ENCODE peak calls at places on chromosome 3, in eight cellular contexts. One of them, this sample, is unnamed. For H3K36me3, the result is how much of the 10 kb centered on the place peaks cover.

GRCh38 chr3:4977001-4977888 is 2.0 kb upstream of the BHLHE40 start:
- DNase-seq in HepG2: peak
- DNase-seq in CD8-positive, alpha-beta memory T cell: peak
- DNase-seq in kidney: peak
- DNase-seq in SJSA1: peak
- DNase-seq in PC-3: peak
- DNase-seq in A673: no peak
- DNase-seq in endodermal cell: peak
- DNase-seq in this sample: peak

GRCh38 chr3:196524527-196524926 is 9.4 kb upstream of the SMCO1 start:
- DNase-seq in A673: peak
- DNase-seq in endodermal cell: no peak
- DNase-seq in HepG2: no peak
- DNase-seq in kidney: no peak
- DNase-seq in SJSA1: no peak
- DNase-seq in PC-3: peak
- DNase-seq in CD8-positive, alpha-beta memory T cell: no peak
- DNase-seq in this sample: peak

GRCh38 chr3:43298761-43299160 is 12.4 kb downstream of the SNRK start:
- DNase-seq in kidney: no peak
- DNase-seq in endodermal cell: no peak
- DNase-seq in CD8-positive, alpha-beta memory T cell: no peak
- DNase-seq in PC-3: no peak
- DNase-seq in SJSA1: no peak
- DNase-seq in A673: no peak
- DNase-seq in HepG2: no peak
- DNase-seq in this sample: no peak

GRCh38 chr3:11452988-11453847 is 181.0 kb downstream of the ATG7 start:
- DNase-seq in CD8-positive, alpha-beta memory T cell: no peak
- DNase-seq in A673: peak
- DNase-seq in endodermal cell: no peak
- DNase-seq in SJSA1: peak
- DNase-seq in PC-3: peak
- DNase-seq in HepG2: peak
- DNase-seq in kidney: no peak
- DNase-seq in this sample: peak

GRCh38 chr3:72127843-72128242 is 342.9 kb upstream of the PROK2 start:
- DNase-seq in SJSA1: no peak
- DNase-seq in CD8-positive, alpha-beta memory T cell: no peak
- DNase-seq in A673: no peak
- DNase-seq in PC-3: peak
- DNase-seq in endodermal cell: no peak
- DNase-seq in kidney: no peak
- DNase-seq in HepG2: no peak
- DNase-seq in this sample: peak

GRCh38 chr3:170585937-170586310 is at the start of gene SLC7A14:
- DNase-seq in kidney: no peak
- DNase-seq in SJSA1: no peak
- DNase-seq in HepG2: no peak
- DNase-seq in CD8-positive, alpha-beta memory T cell: no peak
- DNase-seq in PC-3: no peak
- DNase-seq in endodermal cell: peak
- DNase-seq in A673: no peak
- DNase-seq in this sample: no peak

GRCh38 chr3:51355891-51356578 is 29.1 kb upstream of the MANF start:
- DNase-seq in PC-3: peak
- DNase-seq in CD8-positive, alpha-beta memory T cell: no peak
- DNase-seq in SJSA1: no peak
- DNase-seq in A673: no peak
- DNase-seq in kidney: no peak
- DNase-seq in endodermal cell: no peak
- DNase-seq in HepG2: no peak
- DNase-seq in this sample: peak

GRCh38 chr3:23096041-23096440 is 107.1 kb upstream of the UBE2E2 start:
- DNase-seq in endodermal cell: peak
- DNase-seq in HepG2: no peak
- DNase-seq in SJSA1: no peak
- DNase-seq in CD8-positive, alpha-beta memory T cell: no peak
- DNase-seq in A673: no peak
- DNase-seq in PC-3: peak
- DNase-seq in kidney: no peak
- DNase-seq in this sample: no peak

GRCh38 chr3:57972421-57973111 is 35.7 kb upstream of the FLNB start:
- DNase-seq in endodermal cell: peak
- DNase-seq in HepG2: no peak
- DNase-seq in kidney: no peak
- DNase-seq in SJSA1: no peak
- DNase-seq in CD8-positive, alpha-beta memory T cell: no peak
- DNase-seq in A673: no peak
- DNase-seq in PC-3: peak
- DNase-seq in this sample: peak

GRCh38 chr3:17014734-17015133 is 130.0 kb downstream of the PLCL2 start:
- DNase-seq in HepG2: no peak
- DNase-seq in SJSA1: no peak
- DNase-seq in A673: no peak
- DNase-seq in endodermal cell: no peak
- DNase-seq in PC-3: no peak
- DNase-seq in kidney: no peak
- DNase-seq in CD8-positive, alpha-beta memory T cell: no peak
- DNase-seq in this sample: no peak

GRCh38 chr3:124981472-124981871 is 46.9 kb upstream of the MUC13 start:
- DNase-seq in HepG2: no peak
- DNase-seq in endodermal cell: no peak
- DNase-seq in CD8-positive, alpha-beta memory T cell: no peak
- DNase-seq in PC-3: no peak
- DNase-seq in kidney: no peak
- DNase-seq in A673: no peak
- DNase-seq in SJSA1: peak
- DNase-seq in this sample: no peak

GRCh38 chr3:12193485-12194165 is 34.9 kb upstream of the TIMP4 start:
- DNase-seq in A673: peak
- DNase-seq in HepG2: peak
- DNase-seq in endodermal cell: no peak
- DNase-seq in CD8-positive, alpha-beta memory T cell: no peak
- DNase-seq in SJSA1: peak
- DNase-seq in PC-3: peak
- DNase-seq in kidney: no peak
- DNase-seq in this sample: peak

GRCh38 chr3:10242182-10243065 is 5.8 kb upstream of the TATDN2 start:
- DNase-seq in A673: no peak
- DNase-seq in PC-3: no peak
- DNase-seq in CD8-positive, alpha-beta memory T cell: peak
- DNase-seq in SJSA1: no peak
- DNase-seq in endodermal cell: no peak
- DNase-seq in HepG2: no peak
- DNase-seq in kidney: no peak
- DNase-seq in this sample: no peak

GRCh38 chr3:159200176-159200575 is 398.3 kb downstream of the MFSD1 start:
- DNase-seq in endodermal cell: no peak
- DNase-seq in CD8-positive, alpha-beta memory T cell: no peak
- DNase-seq in kidney: no peak
- DNase-seq in SJSA1: no peak
- DNase-seq in PC-3: peak
- DNase-seq in A673: no peak
- DNase-seq in HepG2: no peak
- DNase-seq in this sample: peak

GRCh38 chr3:183394150-183394549 is 34.3 kb downstream of the MCF2L2 start:
- DNase-seq in SJSA1: no peak
- DNase-seq in PC-3: no peak
- DNase-seq in endodermal cell: no peak
- DNase-seq in HepG2: no peak
- DNase-seq in A673: no peak
- DNase-seq in CD8-positive, alpha-beta memory T cell: no peak
- DNase-seq in kidney: no peak
- DNase-seq in this sample: peak
- H3K36me3 ChIP-seq in SJSA1: under half
- H3K36me3 ChIP-seq in PC-3: under half
- H3K36me3 ChIP-seq in endodermal cell: half or more
- H3K36me3 ChIP-seq in HepG2: under half
- H3K36me3 ChIP-seq in A673: under half
- H3K36me3 ChIP-seq in CD8-positive, alpha-beta memory T cell: under half
- H3K36me3 ChIP-seq in kidney: under half
- H3K36me3 ChIP-seq in this sample: under half

GRCh38 chr3:38370149-38370548 is 23.6 kb downstream of the XYLB start:
- DNase-seq in HepG2: no peak
- DNase-seq in SJSA1: no peak
- DNase-seq in CD8-positive, alpha-beta memory T cell: no peak
- DNase-seq in kidney: no peak
- DNase-seq in endodermal cell: no peak
- DNase-seq in PC-3: no peak
- DNase-seq in A673: no peak
- DNase-seq in this sample: no peak

GRCh38 chr3:38374221-38374620 is 27.6 kb downstream of the XYLB start:
- DNase-seq in kidney: no peak
- DNase-seq in endodermal cell: no peak
- DNase-seq in SJSA1: no peak
- DNase-seq in HepG2: no peak
- DNase-seq in CD8-positive, alpha-beta memory T cell: no peak
- DNase-seq in PC-3: no peak
- DNase-seq in A673: no peak
- DNase-seq in this sample: no peak

GRCh38 chr3:38371541-38372213 is 25.1 kb downstream of the XYLB start:
- DNase-seq in SJSA1: no peak
- DNase-seq in PC-3: no peak
- DNase-seq in HepG2: no peak
- DNase-seq in kidney: no peak
- DNase-seq in A673: no peak
- DNase-seq in CD8-positive, alpha-beta memory T cell: no peak
- DNase-seq in endodermal cell: no peak
- DNase-seq in this sample: peak

GRCh38 chr3:38370861-38371260 is 24.3 kb downstream of the XYLB start:
- DNase-seq in PC-3: no peak
- DNase-seq in kidney: no peak
- DNase-seq in SJSA1: no peak
- DNase-seq in CD8-positive, alpha-beta memory T cell: no peak
- DNase-seq in endodermal cell: no peak
- DNase-seq in HepG2: no peak
- DNase-seq in A673: no peak
- DNase-seq in this sample: no peak

DNA sequence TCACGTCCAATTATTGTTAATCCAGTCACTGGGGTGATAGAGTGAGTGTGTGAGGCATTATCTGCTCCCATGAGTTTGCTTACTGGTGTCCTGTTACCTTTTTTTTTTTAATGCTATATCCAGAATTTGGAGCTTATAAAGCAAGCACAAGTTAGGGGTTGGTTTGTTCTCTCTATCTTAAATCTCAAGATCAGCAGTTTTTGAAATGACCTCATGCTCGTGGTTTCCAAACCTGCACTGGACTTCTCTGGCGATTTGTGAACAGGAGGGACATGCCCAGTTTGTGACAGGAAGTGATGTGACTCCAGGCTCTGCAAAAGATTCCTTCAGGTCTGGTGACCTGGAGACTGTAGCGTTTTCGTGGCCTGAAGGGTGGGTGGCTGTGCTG is 25.6 kb downstream of the XYLB start:
- DNase-seq in PC-3: no peak
- DNase-seq in kidney: no peak
- DNase-seq in endodermal cell: no peak
- DNase-seq in HepG2: no peak
- DNase-seq in CD8-positive, alpha-beta memory T cell: no peak
- DNase-seq in SJSA1: no peak
- DNase-seq in A673: no peak
- DNase-seq in this sample: no peak
- H3K36me3 ChIP-seq in PC-3: under half
- H3K36me3 ChIP-seq in kidney: half or more
- H3K36me3 ChIP-seq in endodermal cell: under half
- H3K36me3 ChIP-seq in HepG2: half or more
- H3K36me3 ChIP-seq in CD8-positive, alpha-beta memory T cell: under half
- H3K36me3 ChIP-seq in SJSA1: under half
- H3K36me3 ChIP-seq in A673: under half
- H3K36me3 ChIP-seq in this sample: under half

GRCh38 chr3:121722346-121722745 is 27.2 kb downstream of the GOLGB1 start:
- DNase-seq in kidney: no peak
- DNase-seq in endodermal cell: no peak
- DNase-seq in PC-3: no peak
- DNase-seq in CD8-positive, alpha-beta memory T cell: no peak
- DNase-seq in A673: no peak
- DNase-seq in HepG2: no peak
- DNase-seq in SJSA1: no peak
- DNase-seq in this sample: no peak

GRCh38 chr3:121720163-121720562 is 29.4 kb downstream of the GOLGB1 start:
- DNase-seq in endodermal cell: no peak
- DNase-seq in CD8-positive, alpha-beta memory T cell: no peak
- DNase-seq in A673: no peak
- DNase-seq in PC-3: no peak
- DNase-seq in kidney: no peak
- DNase-seq in SJSA1: no peak
- DNase-seq in HepG2: no peak
- DNase-seq in this sample: no peak

GRCh38 chr3:121719423-121719822 is 30.1 kb downstream of the GOLGB1 start:
- DNase-seq in A673: no peak
- DNase-seq in PC-3: no peak
- DNase-seq in HepG2: no peak
- DNase-seq in SJSA1: no peak
- DNase-seq in endodermal cell: no peak
- DNase-seq in CD8-positive, alpha-beta memory T cell: no peak
- DNase-seq in kidney: no peak
- DNase-seq in this sample: no peak

GRCh38 chr3:121723485-121723884 is 26.1 kb downstream of the GOLGB1 start:
- DNase-seq in endodermal cell: no peak
- DNase-seq in HepG2: no peak
- DNase-seq in PC-3: no peak
- DNase-seq in CD8-positive, alpha-beta memory T cell: no peak
- DNase-seq in SJSA1: no peak
- DNase-seq in kidney: no peak
- DNase-seq in A673: no peak
- DNase-seq in this sample: no peak

GRCh38 chr3:121724130-121724529 is 25.4 kb downstream of the GOLGB1 start:
- DNase-seq in HepG2: no peak
- DNase-seq in endodermal cell: no peak
- DNase-seq in A673: no peak
- DNase-seq in CD8-positive, alpha-beta memory T cell: no peak
- DNase-seq in kidney: no peak
- DNase-seq in SJSA1: no peak
- DNase-seq in PC-3: no peak
- DNase-seq in this sample: no peak
- H3K36me3 ChIP-seq in HepG2: half or more
- H3K36me3 ChIP-seq in endodermal cell: half or more
- H3K36me3 ChIP-seq in A673: under half
- H3K36me3 ChIP-seq in CD8-positive, alpha-beta memory T cell: under half
- H3K36me3 ChIP-seq in kidney: half or more
- H3K36me3 ChIP-seq in SJSA1: under half
- H3K36me3 ChIP-seq in PC-3: half or more
- H3K36me3 ChIP-seq in this sample: under half

DNA sequence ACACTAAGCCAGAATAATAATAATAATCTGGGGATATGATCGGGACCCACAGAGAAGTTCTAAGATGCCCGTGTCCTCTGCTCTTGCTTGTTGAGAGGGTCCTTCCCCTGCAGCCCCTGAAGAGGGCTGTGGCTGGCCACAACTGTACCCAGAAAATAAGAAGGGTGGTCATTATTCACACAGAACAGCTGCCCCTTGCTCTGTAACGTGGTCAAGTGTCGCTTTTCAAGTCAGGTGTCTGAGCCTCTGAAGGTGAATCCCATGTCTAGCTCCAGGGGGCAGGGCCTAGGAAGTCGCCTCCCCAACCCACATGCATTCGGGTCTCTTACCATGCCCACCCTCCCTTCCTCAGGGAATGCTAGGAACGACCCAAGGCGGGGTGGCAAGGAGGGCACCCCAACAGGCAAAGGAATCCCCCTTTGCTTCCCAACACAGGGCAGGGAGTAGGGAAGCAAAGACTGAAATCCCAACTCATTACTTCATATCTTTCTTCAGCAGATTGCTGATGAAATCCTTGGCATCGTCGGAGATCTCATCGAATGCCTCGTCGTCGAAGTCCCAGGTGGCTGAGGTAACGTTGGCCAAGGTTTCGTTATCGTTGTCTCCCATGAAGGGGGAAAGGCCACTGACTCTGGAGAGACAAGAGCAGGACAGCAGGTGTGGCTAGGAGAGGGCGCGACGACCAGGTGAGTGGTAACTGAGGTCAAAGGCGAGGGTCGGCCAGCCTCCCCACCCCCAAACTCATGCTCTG is 44.3 kb upstream of the HACD2 start:
- DNase-seq in HepG2: no peak
- DNase-seq in A673: no peak
- DNase-seq in endodermal cell: no peak
- DNase-seq in kidney: no peak
- DNase-seq in SJSA1: no peak
- DNase-seq in PC-3: no peak
- DNase-seq in CD8-positive, alpha-beta memory T cell: no peak
- DNase-seq in this sample: no peak
- H3K36me3 ChIP-seq in HepG2: under half
- H3K36me3 ChIP-seq in A673: under half
- H3K36me3 ChIP-seq in endodermal cell: under half
- H3K36me3 ChIP-seq in kidney: under half
- H3K36me3 ChIP-seq in SJSA1: under half
- H3K36me3 ChIP-seq in PC-3: under half
- H3K36me3 ChIP-seq in CD8-positive, alpha-beta memory T cell: under half
- H3K36me3 ChIP-seq in this sample: under half

This sample was measured in bronchial epithelial cell.